ENCODE peak calls at places on chromosomes 11 and 22, in ten cellular contexts. O, H, G, B, K, F, I, R, Q and Y are unnamed samples.
A peak's percentile ranks its signal among the peaks of the same experiment; 100 is the strongest.

GRCh38 chr11:134358853-134359490 is 27.2 kb downstream of the GLB1L2 start:
- DNase-seq in O (no peak), H (no peak), R (no peak), I (no peak), G (no peak), K (no peak), Q (no peak), B (no peak), F (no peak), Y (no peak)

GRCh38 chr11:62713343-62713742 is 5.9 kb downstream of the GNG3 start:
- DNase-seq in Q (no peak), F (peak; percentile 94), H (no peak), K (no peak), I (no peak), B (no peak), G (no peak), O (no peak), R (peak; percentile 21), Y (no peak)

GRCh38 chr22:38462960-38463784 is 4.7 kb upstream of the KDELR3 start:
- DNase-seq in B (peak; percentile 77), I (no peak), Q (peak; percentile 84), H (no peak), F (no peak), G (no peak), O (no peak), R (peak; percentile 84), K (no peak), Y (no peak)

GRCh38 chr11:101474666-101475065 is 109.1 kb downstream of the TRPC6 start:
- DNase-seq in H (no peak), O (no peak), F (no peak), Q (no peak), G (no peak), I (no peak), R (no peak), K (no peak), B (no peak), Y (no peak)

GRCh38 chr11:83257638-83258229 is 28.4 kb downstream of the CCDC90B start:
- DNase-seq in I (no peak), B (peak; percentile 96), G (no peak), F (peak; percentile 78), H (no peak), O (no peak), Q (no peak), R (no peak), K (no peak), Y (peak; percentile 32)

GRCh38 chr22:46619240-46619829 is 851 bp upstream of the GRAMD4 start:
- DNase-seq in H (no peak), R (no peak), O (no peak), G (no peak), B (no peak), I (no peak), K (no peak), Q (no peak), F (no peak), Y (no peak)

GRCh38 chr11:77039491-77040400 is 5.5 kb downstream of the B3GNT6 start:
- DNase-seq in F (peak; percentile 66), K (no peak), H (no peak), G (peak; percentile 23), B (peak; percentile 21), O (peak; percentile 35), I (no peak), R (no peak), Q (no peak), Y (no peak)

GRCh38 chr22:46089426-46090041 is 60.8 kb upstream of the PPARA start:
- DNase-seq in G (no peak), F (no peak), Q (no peak), B (no peak), O (no peak), H (no peak), I (no peak), K (no peak), R (no peak), Y (no peak)

GRCh38 chr11:1242289-1242688 is 19.4 kb downstream of the MUC5B start:
- DNase-seq in O (no peak), I (no peak), Q (no peak), R (no peak), G (no peak), B (no peak), K (no peak), H (no peak), F (no peak), Y (no peak)

GRCh38 chr11:48037709-48038468 is 57.5 kb downstream of the PTPRJ start:
- DNase-seq in G (no peak), K (no peak), O (no peak), B (no peak), R (no peak), Q (no peak), F (no peak), I (no peak), H (no peak), Y (no peak)

GRCh38 chr11:1297011-1297575 is 12.3 kb downstream of the TOLLIP start:
- DNase-seq in I (no peak), K (no peak), G (no peak), R (no peak), B (no peak), Q (no peak), O (no peak), F (no peak), H (no peak), Y (no peak)

GRCh38 chr22:33986954-33987353 is 66.7 kb upstream of the LARGE1 start:
- DNase-seq in Q (no peak), K (no peak), H (no peak), R (no peak), F (peak; percentile 14), B (no peak), G (no peak), I (no peak), O (no peak), Y (no peak)

GRCh38 chr11:76885390-76886097 is 24.8 kb downstream of the ACER3 start:
- DNase-seq in F (no peak), Q (no peak), B (peak; percentile 72), K (no peak), I (no peak), O (no peak), H (no peak), G (peak; percentile 7), R (no peak), Y (peak; percentile 83)

GRCh38 chr11:10076458-10077141 is 217.4 kb downstream of the SBF2 start:
- DNase-seq in G (peak; percentile 43), I (no peak), H (peak; percentile 8), R (peak; percentile 52), F (peak; percentile 21), O (peak; percentile 53), B (peak; percentile 41), Q (peak; percentile 42), K (peak; percentile 2), Y (no peak)

GRCh38 chr22:42188808-42189447 is 58.3 kb upstream of the CYP2D6 start:
- DNase-seq in K (no peak), F (peak; percentile 75), B (peak; percentile 47), I (no peak), G (no peak), O (no peak), R (peak; percentile 27), H (no peak), Q (no peak), Y (no peak)